ENCODE peak calls at places on chromosomes 11 and 22, in four cellular contexts. C is heart left ventricle; O is CD4-positive, alpha-beta T cell; D is HCT116. J is an unnamed sample.

GRCh38 chr11:67119577-67120391 is 721 bp downstream of the KDM2A start:
- DNase-seq in C (peak; percentile 21), O (no peak), D (no peak), J (no peak)

GRCh38 chr11:5380740-5381342 is 2.8 kb upstream of the OR51M1 start:
- DNase-seq in C (peak; percentile 19), O (no peak), D (peak; percentile 36), J (peak; percentile 9)

GRCh38 chr11:133935551-133935910 is 21.2 kb downstream of the IGSF9B start:
- DNase-seq in C (no peak), O (no peak), D (no peak), J (no peak)

GRCh38 chr11:79160786-79161403 is 279.9 kb downstream of the TENM4 start:
- DNase-seq in C (no peak), O (no peak), D (no peak), J (no peak)

GRCh38 chr11:67286621-67287333 is 2.3 kb upstream of the ANKRD13D start:
- DNase-seq in C (no peak), O (no peak), D (no peak), J (no peak)

GRCh38 chr11:123020968-123021367 is 39.3 kb upstream of the BSX start:
- DNase-seq in C (no peak), O (peak; percentile 11), D (peak; percentile 33), J (no peak)

GRCh38 chr11:1557904-1558831 is 13.9 kb downstream of the DUSP8 start:
- DNase-seq in C (peak; percentile 79), O (no peak), D (no peak), J (no peak)

GRCh38 chr11:43282607-43283440 is 29.0 kb upstream of the API5 start:
- DNase-seq in C (no peak), O (peak; percentile 5), D (peak; percentile 22), J (peak; percentile 4)

GRCh38 chr11:64560139-64560771 is 30.8 kb upstream of the SLC22A12 start:
- DNase-seq in C (no peak), O (no peak), D (no peak), J (no peak)

GRCh38 chr11:18633256-18634139 is 644 bp downstream of the SPTY2D1 start:
- DNase-seq in C (no peak), O (no peak), D (no peak), J (no peak)

GRCh38 chr22:42562282-42562681 is 8.5 kb downstream of the SERHL2 start:
- DNase-seq in C (no peak), O (no peak), D (no peak), J (no peak)

GRCh38 chr11:80417681-80418080 is 976.9 kb upstream of the TENM4 start:
- DNase-seq in C (no peak), O (no peak), D (no peak), J (no peak)

GRCh38 chr11:113293936-113294335 is 20.4 kb upstream of the TTC12 start:
- DNase-seq in C (no peak), O (no peak), D (no peak), J (no peak)

GRCh38 chr11:117428186-117428855 is 100.7 kb downstream of the CEP164 start:
- DNase-seq in C (no peak), O (no peak), D (no peak), J (no peak)

GRCh38 chr11:77619576-77620198 is 17.9 kb downstream of the CLNS1A start:
- DNase-seq in C (no peak), O (no peak), D (peak; percentile 44), J (no peak)

GRCh38 chr11:116364357-116364756 is 408.4 kb downstream of the BUD13 start:
- DNase-seq in C (no peak), O (no peak), D (no peak), J (no peak)

GRCh38 chr11:32366671-32367070 is 68.7 kb downstream of the WT1 start:
- DNase-seq in C (no peak), O (no peak), D (no peak), J (no peak)

GRCh38 chr11:114168691-114169090 is 109.2 kb downstream of the ZBTB16 start:
- DNase-seq in C (no peak), O (no peak), D (no peak), J (no peak)

GRCh38 chr11:7898666-7899283 is 32.3 kb downstream of the OR10A6 start:
- DNase-seq in C (no peak), O (no peak), D (no peak), J (no peak)

GRCh38 chr11:101862410-101863233 is 52.2 kb upstream of the CEP126 start:
- DNase-seq in C (no peak), O (no peak), D (peak; percentile 67), J (no peak)

GRCh38 chr11:2655834-2656622 is 43.8 kb downstream of the KCNQ1OT1 start:
- DNase-seq in C (peak; percentile 39), O (no peak), D (no peak), J (no peak)

GRCh38 chr11:76410771-76411423 is 29.8 kb downstream of the GVQW3 start:
- DNase-seq in C (no peak), O (no peak), D (no peak), J (no peak)

GRCh38 chr11:69277074-69277809 is 16.7 kb upstream of the MYEOV start:
- DNase-seq in C (no peak), O (no peak), D (no peak), J (no peak)

DNA sequence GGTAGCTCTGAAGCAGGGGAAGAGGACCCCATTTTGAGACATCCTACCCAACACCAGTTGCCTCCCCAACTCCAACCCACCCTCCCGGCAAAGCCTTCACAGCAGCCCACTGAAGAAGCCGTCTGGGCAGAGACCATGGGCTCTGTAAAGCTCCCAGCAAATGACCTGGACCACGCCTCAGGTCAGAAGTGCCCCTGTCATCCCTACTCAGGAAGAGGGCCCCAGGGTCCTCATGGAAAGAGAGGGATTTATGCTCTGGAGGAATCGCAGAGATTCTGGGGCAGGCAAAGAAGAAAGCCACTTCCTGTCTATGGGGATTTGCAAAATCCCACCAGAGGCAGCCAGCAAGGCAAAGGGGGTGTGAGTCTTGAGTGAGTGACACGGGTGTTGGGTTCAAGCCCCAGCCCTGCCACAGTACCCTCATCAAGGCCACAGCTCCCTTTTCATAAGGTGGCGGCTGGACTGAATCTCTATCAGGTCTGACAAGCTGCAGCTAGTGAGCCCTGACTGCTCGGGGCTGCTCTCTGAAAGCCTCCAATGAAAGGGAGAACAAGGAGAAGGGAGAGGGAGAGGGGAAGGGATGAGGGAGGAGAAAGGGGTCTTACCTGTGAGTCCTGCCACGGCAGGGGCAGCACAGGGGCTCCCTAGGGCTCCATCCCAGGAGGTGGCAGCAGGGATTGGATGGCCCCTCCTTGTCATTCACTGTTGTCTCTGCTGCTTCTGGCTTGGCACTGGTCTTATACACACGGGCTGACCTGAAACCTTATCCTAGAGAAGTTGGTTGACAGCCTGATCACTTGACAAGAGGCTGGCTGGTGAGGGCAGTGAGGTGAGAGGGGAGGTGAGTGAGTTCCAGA is at the start of gene UCP3:
- DNase-seq in C (no peak), O (no peak), D (no peak), J (no peak)
- H3K27ac ChIP-seq in C (peak within 1 kb of the TSS; percentile 31), O (no peak within 1 kb of the TSS), D (no peak within 1 kb of the TSS), J (no peak within 1 kb of the TSS)

GRCh38 chr11:65898656-65899355 is 1.4 kb downstream of the FOSL1 start:
- DNase-seq in C (no peak), O (no peak), D (no peak), J (no peak)

GRCh38 chr11:65900125-65900898 is at the start of gene FOSL1:
- DNase-seq in C (peak; percentile 89), O (peak; percentile 81), D (peak; percentile 97), J (no peak)

GRCh38 chr11:65903068-65903481 is 2.9 kb upstream of the FOSL1 start:
- DNase-seq in C (no peak), O (no peak), D (peak; percentile 90), J (no peak)

GRCh38 chr11:65899356-65900124 is 648 bp downstream of the FOSL1 start:
- DNase-seq in C (peak; percentile 65), O (no peak), D (no peak), J (no peak)

DNA sequence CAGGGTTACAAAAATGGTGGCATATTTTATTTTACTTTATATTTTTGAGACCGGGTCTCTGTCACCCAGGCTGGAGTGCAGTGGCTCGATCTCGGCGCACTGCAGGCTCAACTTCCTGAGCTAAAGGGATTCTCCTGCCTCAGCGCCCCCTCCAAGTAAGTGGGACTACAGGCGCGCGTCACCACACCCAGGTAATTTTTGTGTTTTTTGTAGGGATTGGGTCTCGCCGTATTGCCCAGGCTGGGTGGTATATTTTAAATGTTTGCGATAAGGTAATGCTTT is 652 bp upstream of the FOSL1 start:
- DNase-seq in C (no peak), O (no peak), D (no peak), J (no peak)
- H3K27ac ChIP-seq in C (peak overlapping the region; percentile 20), O (no peak overlapping the region), D (peak overlapping the region; percentile 20), J (no peak overlapping the region)

GRCh38 chr11:128573674-128574073 is 13.7 kb downstream of the ETS1 start:
- DNase-seq in C (no peak), O (no peak), D (no peak), J (no peak)

GRCh38 chr11:128576555-128576954 is 10.8 kb downstream of the ETS1 start:
- DNase-seq in C (no peak), O (no peak), D (no peak), J (no peak)

GRCh38 chr11:128575956-128576340 is 11.4 kb downstream of the ETS1 start:
- DNase-seq in C (peak; percentile 69), O (no peak), D (no peak), J (no peak)

GRCh38 chr11:128574576-128575011 is 12.8 kb downstream of the ETS1 start:
- DNase-seq in C (no peak), O (no peak), D (no peak), J (no peak)

GRCh38 chr11:128575174-128575955 is 12.0 kb downstream of the ETS1 start:
- DNase-seq in C (no peak), O (no peak), D (no peak), J (no peak)
- H3K27ac ChIP-seq in C (peak overlapping the region; percentile 72), O (no peak overlapping the region), D (no peak overlapping the region), J (no peak overlapping the region)

GRCh38 chr11:16788141-16789060 is 50.0 kb downstream of the C11orf58 start:
- DNase-seq in C (peak; percentile 66), O (peak; percentile 41), D (peak; percentile 75), J (peak; percentile 35)
- H3K27ac ChIP-seq in C (no peak overlapping the region), O (no peak overlapping the region), D (peak overlapping the region; percentile 37), J (no peak overlapping the region)

GRCh38 chr11:130389315-130389935 is 39.0 kb downstream of the ADAMTS8 start:
- DNase-seq in C (peak; percentile 60), O (no peak), D (no peak), J (no peak)

GRCh38 chr11:130391692-130392091 is 36.7 kb downstream of the ADAMTS8 start:
- DNase-seq in C (no peak), O (no peak), D (no peak), J (no peak)

GRCh38 chr11:130388607-130389205 is 39.7 kb downstream of the ADAMTS8 start:
- DNase-seq in C (no peak), O (no peak), D (no peak), J (no peak)

GRCh38 chr11:130390071-130390758 is 38.2 kb downstream of the ADAMTS8 start:
- DNase-seq in C (no peak), O (no peak), D (peak; percentile 24), J (peak; percentile 14)
- H3K27ac ChIP-seq in C (no peak overlapping the region), O (no peak overlapping the region), D (no peak overlapping the region), J (no peak overlapping the region)

J was measured in substantia nigra.